ENCODE peak calls at places on chromosomes 11 and 22, in four cellular contexts. K is choroid plexus epithelial cell, Z is natural killer cell, S is MCF 10A. E is an unnamed sample.

GRCh38 chr11:2302844-2303626 is 1.2 kb downstream of the TSPAN32 start:
- DNase-seq in K (no peak), Z (peak), S (no peak), E (peak)

GRCh38 chr11:16607675-16608644 is 130.5 kb upstream of the C11orf58 start:
- DNase-seq in K (no peak), Z (no peak), S (peak), E (no peak)

GRCh38 chr11:67490727-67491065 is 7.9 kb downstream of the AIP start:
- DNase-seq in K (no peak), Z (no peak), S (no peak), E (no peak)

GRCh38 chr22:37218771-37219411 is 6.6 kb upstream of the SSTR3 start:
- DNase-seq in K (no peak), Z (no peak), S (no peak), E (no peak)

GRCh38 chr11:76236092-76237026 is 30.1 kb upstream of the WNT11 start:
- DNase-seq in K (peak), Z (peak), S (peak), E (no peak)

GRCh38 chr11:19419021-19419750 is 178.4 kb upstream of the E2F8 start:
- DNase-seq in K (peak), Z (no peak), S (peak), E (no peak)

GRCh38 chr22:29824677-29825076 is 13.4 kb downstream of the ASCC2 start:
- DNase-seq in K (no peak), Z (no peak), S (no peak), E (no peak)

GRCh38 chr11:18749681-18750319 is 23.8 kb upstream of the IGSF22 start:
- DNase-seq in K (peak), Z (no peak), S (peak), E (no peak)

GRCh38 chr11:134401825-134402809 is 9.9 kb downstream of the B3GAT1 start:
- DNase-seq in K (no peak), Z (peak), S (no peak), E (no peak)

GRCh38 chr11:93526058-93526633 is 17.0 kb downstream of the SMCO4 start:
- DNase-seq in K (no peak), Z (no peak), S (no peak), E (no peak)

GRCh38 chr11:43925932-43926505 is 16.4 kb upstream of the C11orf96 start:
- DNase-seq in K (no peak), Z (no peak), S (no peak), E (no peak)

GRCh38 chr11:43923327-43924111 is 18.9 kb upstream of the C11orf96 start:
- DNase-seq in K (peak), Z (no peak), S (no peak), E (no peak)

GRCh38 chr11:43925063-43925931 is 17.1 kb upstream of the C11orf96 start:
- DNase-seq in K (peak), Z (no peak), S (no peak), E (no peak)

GRCh38 chr11:43922974-43923326 is 19.5 kb upstream of the C11orf96 start:
- DNase-seq in K (no peak), Z (no peak), S (no peak), E (no peak)

GRCh38 chr11:43924112-43924855 is 18.2 kb upstream of the C11orf96 start:
- DNase-seq in K (no peak), Z (no peak), S (no peak), E (no peak)
- TF ChIP-seq CTCF in K (peak), Z (no peak), S (peak), E (no peak)

DNA sequence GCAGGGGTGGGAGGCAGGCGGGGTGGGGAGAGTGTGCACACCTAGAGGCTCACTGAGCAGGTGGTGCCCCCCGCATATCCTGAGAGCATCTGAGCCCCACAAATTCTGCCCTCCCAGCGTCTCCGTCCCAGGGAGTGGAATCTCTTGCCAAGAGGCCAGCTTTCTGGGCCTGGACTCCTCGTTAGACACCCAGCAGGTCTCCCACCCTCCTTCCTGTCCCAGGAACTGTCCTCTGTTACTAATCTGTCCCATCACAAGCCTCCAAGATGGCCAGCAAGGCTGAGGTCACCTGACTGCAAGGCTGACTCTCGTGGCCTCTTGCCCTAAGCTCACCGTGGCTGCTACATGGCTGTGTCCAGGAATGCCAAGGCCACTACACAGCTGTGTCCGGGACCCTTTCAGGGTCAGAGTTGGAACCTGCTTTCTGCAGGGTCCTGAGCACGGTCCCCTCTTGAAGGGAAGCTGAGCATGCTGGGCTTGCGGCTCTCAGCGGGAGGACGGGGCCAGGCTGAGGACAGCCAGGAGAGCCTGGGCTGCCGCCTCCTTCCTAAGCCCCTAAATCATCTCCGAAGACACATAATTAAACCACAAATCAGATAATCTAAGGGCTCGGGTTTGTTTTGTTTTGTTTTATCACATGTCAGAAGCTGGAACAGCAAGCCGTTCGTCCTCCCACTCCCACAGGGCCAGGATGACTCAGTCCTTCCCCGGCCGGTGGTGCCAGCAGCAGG is 1327.3 kb downstream of the TBC1D22A start:
- DNase-seq in K (peak), Z (no peak), S (no peak), E (no peak)
- TF ChIP-seq CTCF in K (no peak), Z (no peak), S (no peak), E (no peak)

DNA sequence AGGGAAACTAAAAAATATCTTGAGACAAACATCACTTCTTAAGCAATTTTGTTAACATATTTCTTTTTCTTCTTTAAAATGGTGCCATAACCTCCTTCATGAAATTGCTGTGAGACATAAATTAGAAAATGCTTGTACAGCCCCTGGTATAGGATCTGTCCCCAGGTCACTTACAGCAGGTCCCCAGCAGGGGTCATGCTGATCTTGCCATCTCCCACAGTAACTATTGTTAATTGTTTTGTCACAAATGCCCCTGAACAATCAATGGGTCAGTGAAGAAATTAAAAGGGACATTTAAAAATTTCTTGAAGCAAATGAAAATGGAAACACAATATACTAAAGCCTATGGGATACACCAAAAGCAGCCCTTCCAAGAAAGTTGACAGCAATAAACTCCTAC is 99.8 kb upstream of the OR4B1 start:
- DNase-seq in K (peak), Z (no peak), S (peak), E (no peak)
- TF ChIP-seq CTCF in K (peak), Z (no peak), S (peak), E (peak)

GRCh38 chr22:31103899-31104694 is 3.3 kb downstream of the SELENOM start:
- DNase-seq in K (no peak), Z (no peak), S (no peak), E (no peak)

GRCh38 chr22:31103111-31103510 is 4.3 kb downstream of the SELENOM start:
- DNase-seq in K (no peak), Z (no peak), S (no peak), E (no peak)

GRCh38 chr22:31106001-31106571 is 1.3 kb downstream of the SELENOM start:
- DNase-seq in K (no peak), Z (no peak), S (no peak), E (peak)

GRCh38 chr22:31105282-31105929 is 2.0 kb downstream of the SELENOM start:
- DNase-seq in K (no peak), Z (no peak), S (no peak), E (no peak)

DNA sequence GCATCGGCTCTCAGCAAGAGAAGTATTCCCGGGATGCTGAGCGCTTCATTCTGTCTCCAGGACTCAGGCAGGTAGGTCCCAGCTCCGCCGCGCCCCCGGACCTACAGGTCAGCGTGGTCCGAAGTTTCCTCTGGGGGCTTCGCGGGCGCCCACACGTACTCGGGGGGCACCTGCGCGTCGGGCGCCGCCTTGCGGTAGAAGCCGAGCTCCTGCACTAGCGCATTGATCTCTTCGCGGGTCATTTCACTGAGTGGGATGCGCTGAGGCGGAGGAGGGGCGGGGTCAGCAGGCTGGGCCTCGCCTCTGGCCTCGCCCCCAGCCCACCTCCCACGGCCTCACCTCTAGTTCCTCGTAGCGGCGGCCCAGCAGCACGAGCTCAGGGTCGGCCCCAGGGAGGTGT is 2.5 kb downstream of the SELENOM start:
- DNase-seq in K (no peak), Z (no peak), S (no peak), E (no peak)
- TF ChIP-seq CTCF in K (peak), Z (no peak), S (no peak), E (no peak)

E was measured in CD14-positive monocyte.